ENCODE peak calls at places on chromosomes 6 and 20, in nine cellular contexts. M is NCI-H1436; H is stimulated activated CD8-positive, alpha-beta memory T cell treated with anti-CD3 and anti-CD28 coated beads, Interleukin-2, amount 100 ng/mL, for 1 hour; W is GOT3; J is Kasumi-1; O is effector CD4-positive, alpha-beta T cell; A is mucosa of gallbladder; Q is CD4-positive, alpha-beta memory T cell; X is tibial artery. Y is an unnamed sample.

GRCh38 chr6:159513914-159514313 is 179.1 kb downstream of the SOD2 start:
- DNase-seq in A (no peak), W (no peak), J (no peak), Q (no peak), X (no peak), M (no peak), O (no peak), H (no peak), Y (no peak)

GRCh38 chr6:151483968-151484367 is 9.8 kb upstream of the CCDC170 start:
- DNase-seq in X (no peak), J (no peak), O (no peak), A (no peak), H (no peak), M (no peak), Q (no peak), W (no peak), Y (no peak)

GRCh38 chr6:42693725-42694323 is 28.6 kb downstream of the PRPH2 start:
- DNase-seq in A (no peak), H (no peak), W (no peak), X (no peak), M (no peak), Q (no peak), O (no peak), J (peak), Y (no peak)

GRCh38 chr20:33668087-33668790 is 1.5 kb downstream of the ACTL10 start:
- DNase-seq in M (no peak), X (peak), A (peak), J (peak), O (peak), Q (no peak), H (peak), W (no peak), Y (peak)

GRCh38 chr20:63322146-63322922 is 29.3 kb downstream of the COL20A1 start:
- DNase-seq in Q (no peak), X (peak), H (no peak), O (no peak), W (no peak), J (no peak), M (no peak), A (no peak), Y (no peak)

GRCh38 chr6:130037207-130037811 is 18.9 kb downstream of the L3MBTL3 start:
- DNase-seq in X (no peak), A (no peak), J (peak), Q (peak), O (no peak), M (no peak), H (no peak), W (no peak), Y (no peak)

GRCh38 chr20:49386848-49387605 is 95.4 kb downstream of the KCNB1 start:
- DNase-seq in J (no peak), H (no peak), X (no peak), Q (no peak), A (no peak), M (no peak), O (no peak), W (no peak), Y (no peak)

GRCh38 chr6:46491789-46492547 is 719 bp upstream of the RCAN2 start:
- DNase-seq in A (peak), X (peak), J (peak), H (no peak), W (peak), M (peak), Q (no peak), O (no peak), Y (no peak)

GRCh38 chr6:17352302-17352701 is 41.1 kb upstream of the CAP2 start:
- DNase-seq in A (no peak), O (no peak), H (no peak), W (no peak), X (no peak), J (no peak), Q (no peak), M (no peak), Y (no peak)

GRCh38 chr20:59574308-59574707 is 30.0 kb upstream of the PHACTR3 start:
- DNase-seq in J (no peak), X (peak), W (no peak), M (no peak), A (no peak), H (no peak), O (no peak), Q (no peak), Y (no peak)

GRCh38 chr20:59120491-59120890 is 43.1 kb upstream of the ZNF831 start:
- DNase-seq in Q (peak), H (no peak), J (no peak), X (no peak), O (no peak), A (no peak), W (no peak), M (no peak), Y (no peak)

GRCh38 chr20:11376998-11377397 is 540.7 kb upstream of the BTBD3 start:
- DNase-seq in H (no peak), Q (no peak), O (no peak), A (no peak), M (no peak), W (no peak), X (no peak), J (no peak), Y (no peak)

GRCh38 chr6:125001684-125002083 is 39.4 kb downstream of the RNF217 start:
- DNase-seq in O (no peak), W (no peak), H (no peak), X (no peak), M (no peak), A (no peak), Q (no peak), J (no peak), Y (no peak)

GRCh38 chr6:137893726-137894125 is 26.7 kb downstream of the TNFAIP3 start:
- DNase-seq in W (no peak), O (no peak), M (no peak), A (no peak), Q (no peak), H (no peak), X (no peak), J (no peak), Y (no peak)

GRCh38 chr20:36394340-36394965 is 88.3 kb downstream of the DLGAP4 start:
- DNase-seq in O (no peak), M (peak), Q (no peak), H (no peak), W (no peak), A (no peak), X (no peak), J (no peak), Y (no peak)

GRCh38 chr6:78093861-78094360 is 441.1 kb downstream of the MEI4 start:
- DNase-seq in X (no peak), J (no peak), H (no peak), M (no peak), W (no peak), Q (no peak), A (no peak), O (no peak), Y (no peak)

GRCh38 chr20:36569847-36570429 is 3.5 kb upstream of the TGIF2 start:
- DNase-seq in Q (no peak), A (no peak), M (no peak), X (no peak), O (no peak), J (no peak), W (no peak), H (no peak), Y (no peak)

GRCh38 chr20:4767084-4767483 is 45.4 kb downstream of the PRND start:
- DNase-seq in M (no peak), A (no peak), J (peak), W (no peak), Q (no peak), X (no peak), H (no peak), O (no peak), Y (no peak)

GRCh38 chr6:40349566-40350192 is 237.5 kb downstream of the LRFN2 start:
- DNase-seq in J (no peak), H (no peak), Q (no peak), A (no peak), W (no peak), O (no peak), X (no peak), M (no peak), Y (no peak)

GRCh38 chr6:150491131-150491795 is 108.4 kb upstream of the PLEKHG1 start:
- DNase-seq in W (no peak), O (no peak), J (no peak), M (no peak), X (no peak), A (no peak), Q (peak), H (no peak), Y (no peak)

Y was measured in activated T-cell treated with anti-CD3 and anti-CD28 coated beads for 4 hours.